ENCODE peak calls at places on chromosome 14, in four cellular contexts. One of them, this sample, is unnamed.

GRCh38 chr14:63764620-63765139 is 36.8 kb upstream of the SGPP1 start:
- DNase-seq in lower leg skin: no peak
- DNase-seq in right lobe of liver: no peak
- DNase-seq in mesothelial cell of epicardium: no peak
- DNase-seq in this sample: no peak

GRCh38 chr14:51139221-51139681 is 44.3 kb upstream of the TRIM9 start:
- DNase-seq in lower leg skin: no peak
- DNase-seq in right lobe of liver: no peak
- DNase-seq in mesothelial cell of epicardium: no peak
- DNase-seq in this sample: no peak

GRCh38 chr14:98819132-98819866 is 452.7 kb downstream of the BCL11B start:
- DNase-seq in lower leg skin: no peak
- DNase-seq in right lobe of liver: no peak
- DNase-seq in mesothelial cell of epicardium: peak
- DNase-seq in this sample: no peak

GRCh38 chr14:24216345-24216699 is 456 bp upstream of the MDP1 start:
- DNase-seq in lower leg skin: peak
- DNase-seq in right lobe of liver: no peak
- DNase-seq in mesothelial cell of epicardium: no peak
- DNase-seq in this sample: no peak

GRCh38 chr14:102492523-102492910 is 17.1 kb downstream of the ANKRD9 start:
- DNase-seq in lower leg skin: no peak
- DNase-seq in right lobe of liver: no peak
- DNase-seq in mesothelial cell of epicardium: no peak
- DNase-seq in this sample: no peak

GRCh38 chr14:102985665-102986064 is 63.2 kb downstream of the AMN start:
- DNase-seq in lower leg skin: no peak
- DNase-seq in right lobe of liver: no peak
- DNase-seq in mesothelial cell of epicardium: no peak
- DNase-seq in this sample: no peak

GRCh38 chr14:75063491-75064204 is at the start of gene ACYP1:
- DNase-seq in lower leg skin: peak
- DNase-seq in right lobe of liver: peak
- DNase-seq in mesothelial cell of epicardium: peak
- DNase-seq in this sample: peak

GRCh38 chr14:49550284-49551184 is 35.6 kb downstream of the RPS29 start:
- DNase-seq in lower leg skin: no peak
- DNase-seq in right lobe of liver: no peak
- DNase-seq in mesothelial cell of epicardium: no peak
- DNase-seq in this sample: no peak

GRCh38 chr14:103511022-103511693 is 11.5 kb downstream of the CKB start:
- DNase-seq in lower leg skin: peak
- DNase-seq in right lobe of liver: no peak
- DNase-seq in mesothelial cell of epicardium: no peak
- DNase-seq in this sample: no peak

GRCh38 chr14:53016919-53017318 is 66.1 kb upstream of the FERMT2 start:
- DNase-seq in lower leg skin: no peak
- DNase-seq in right lobe of liver: no peak
- DNase-seq in mesothelial cell of epicardium: no peak
- DNase-seq in this sample: no peak

GRCh38 chr14:99430491-99430890 is 50.2 kb downstream of the SETD3 start:
- DNase-seq in lower leg skin: no peak
- DNase-seq in right lobe of liver: no peak
- DNase-seq in mesothelial cell of epicardium: no peak
- DNase-seq in this sample: no peak

GRCh38 chr14:74962493-74962892 is 7.1 kb upstream of the PGF start:
- DNase-seq in lower leg skin: no peak
- DNase-seq in right lobe of liver: no peak
- DNase-seq in mesothelial cell of epicardium: no peak
- DNase-seq in this sample: no peak

GRCh38 chr14:52351561-52352491 is 37.7 kb downstream of the PTGER2 start:
- DNase-seq in lower leg skin: no peak
- DNase-seq in right lobe of liver: no peak
- DNase-seq in mesothelial cell of epicardium: no peak
- DNase-seq in this sample: no peak

GRCh38 chr14:30550335-30550734 is 8.6 kb upstream of the G2E3 start:
- DNase-seq in lower leg skin: no peak
- DNase-seq in right lobe of liver: no peak
- DNase-seq in mesothelial cell of epicardium: no peak
- DNase-seq in this sample: no peak

GRCh38 chr14:77580477-77580876 is 36.0 kb downstream of the SPTLC2 start:
- DNase-seq in lower leg skin: no peak
- DNase-seq in right lobe of liver: no peak
- DNase-seq in mesothelial cell of epicardium: no peak
- DNase-seq in this sample: no peak

GRCh38 chr14:26960049-26960688 is 362.3 kb upstream of the NOVA1 start:
- DNase-seq in lower leg skin: no peak
- DNase-seq in right lobe of liver: no peak
- DNase-seq in mesothelial cell of epicardium: peak
- DNase-seq in this sample: no peak

GRCh38 chr14:104186575-104186974 is 48.2 kb downstream of the KIF26A start:
- DNase-seq in lower leg skin: no peak
- DNase-seq in right lobe of liver: no peak
- DNase-seq in mesothelial cell of epicardium: no peak
- DNase-seq in this sample: no peak

GRCh38 chr14:61502459-61503093 is 181.2 kb downstream of the PRKCH start:
- DNase-seq in lower leg skin: no peak
- DNase-seq in right lobe of liver: no peak
- DNase-seq in mesothelial cell of epicardium: no peak
- DNase-seq in this sample: no peak

GRCh38 chr14:98133806-98134205 is 1138.2 kb downstream of the BCL11B start:
- DNase-seq in lower leg skin: no peak
- DNase-seq in right lobe of liver: no peak
- DNase-seq in mesothelial cell of epicardium: no peak
- DNase-seq in this sample: no peak

GRCh38 chr14:89746654-89747053 is 207.9 kb downstream of the EFCAB11 start:
- DNase-seq in lower leg skin: no peak
- DNase-seq in right lobe of liver: no peak
- DNase-seq in mesothelial cell of epicardium: no peak
- DNase-seq in this sample: no peak

GRCh38 chr14:72907886-72908285 is 14.0 kb upstream of the DPF3 start:
- DNase-seq in lower leg skin: no peak
- DNase-seq in right lobe of liver: no peak
- DNase-seq in mesothelial cell of epicardium: no peak
- DNase-seq in this sample: no peak

GRCh38 chr14:50301914-50302313 is 10.1 kb downstream of the L2HGDH start:
- DNase-seq in lower leg skin: no peak
- DNase-seq in right lobe of liver: no peak
- DNase-seq in mesothelial cell of epicardium: no peak
- DNase-seq in this sample: no peak

GRCh38 chr14:52131640-52132320 is 62.9 kb upstream of the NID2 start:
- DNase-seq in lower leg skin: peak
- DNase-seq in right lobe of liver: peak
- DNase-seq in mesothelial cell of epicardium: peak
- DNase-seq in this sample: peak

GRCh38 chr14:74508292-74508731 is 14.7 kb downstream of the ISCA2 start:
- DNase-seq in lower leg skin: peak
- DNase-seq in right lobe of liver: peak
- DNase-seq in mesothelial cell of epicardium: no peak
- DNase-seq in this sample: peak

GRCh38 chr14:55847766-55848165 is 267.8 kb downstream of the KTN1 start:
- DNase-seq in lower leg skin: no peak
- DNase-seq in right lobe of liver: no peak
- DNase-seq in mesothelial cell of epicardium: no peak
- DNase-seq in this sample: no peak

GRCh38 chr14:39781466-39781865 is 349.2 kb upstream of the FBXO33 start:
- DNase-seq in lower leg skin: no peak
- DNase-seq in right lobe of liver: no peak
- DNase-seq in mesothelial cell of epicardium: no peak
- DNase-seq in this sample: no peak

GRCh38 chr14:24310666-24311604 is at the start of gene LTB4R:
- DNase-seq in lower leg skin: peak
- DNase-seq in right lobe of liver: peak
- DNase-seq in mesothelial cell of epicardium: no peak
- DNase-seq in this sample: no peak

GRCh38 chr14:34228663-34229001 is 233.4 kb downstream of the SPTSSA start:
- DNase-seq in lower leg skin: no peak
- DNase-seq in right lobe of liver: no peak
- DNase-seq in mesothelial cell of epicardium: no peak
- DNase-seq in this sample: no peak
- TF ChIP-seq CTCF in lower leg skin: no peak
- TF ChIP-seq CTCF in right lobe of liver: no peak
- TF ChIP-seq CTCF in mesothelial cell of epicardium: no peak
- TF ChIP-seq CTCF in this sample: no peak

DNA sequence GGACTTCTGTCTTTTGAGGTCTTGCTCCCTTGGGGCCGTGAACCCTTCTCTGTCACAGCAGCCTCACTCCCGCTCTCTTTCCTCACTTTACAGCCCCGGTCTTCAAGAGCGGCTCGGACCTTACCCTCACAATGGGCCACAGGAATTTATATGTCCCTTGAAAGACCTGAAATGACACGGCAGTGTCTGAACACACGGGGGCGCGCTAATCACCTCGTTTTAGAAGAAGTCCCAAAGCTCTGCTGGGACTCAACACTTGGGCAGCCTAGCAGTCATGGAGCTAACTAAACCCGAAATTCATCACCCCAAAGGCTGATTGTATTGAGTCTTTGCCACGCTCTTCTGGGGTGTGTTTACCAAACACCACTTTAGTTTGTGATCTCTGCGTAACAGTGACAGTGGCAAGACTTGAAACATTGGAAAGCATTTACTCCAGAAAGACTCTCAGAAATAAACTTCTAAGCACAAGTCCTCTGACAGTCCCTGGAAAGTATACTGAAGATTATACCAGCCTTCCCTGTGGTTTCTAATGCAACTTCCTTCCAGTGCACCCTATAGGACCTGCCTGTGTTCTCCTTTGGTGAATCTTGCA is 29.0 kb downstream of the SERPINA11 start:
- DNase-seq in lower leg skin: peak
- DNase-seq in right lobe of liver: peak
- DNase-seq in mesothelial cell of epicardium: peak
- DNase-seq in this sample: peak
- TF ChIP-seq CTCF in lower leg skin: no peak
- TF ChIP-seq CTCF in right lobe of liver: peak
- TF ChIP-seq CTCF in mesothelial cell of epicardium: peak
- TF ChIP-seq CTCF in this sample: peak

DNA sequence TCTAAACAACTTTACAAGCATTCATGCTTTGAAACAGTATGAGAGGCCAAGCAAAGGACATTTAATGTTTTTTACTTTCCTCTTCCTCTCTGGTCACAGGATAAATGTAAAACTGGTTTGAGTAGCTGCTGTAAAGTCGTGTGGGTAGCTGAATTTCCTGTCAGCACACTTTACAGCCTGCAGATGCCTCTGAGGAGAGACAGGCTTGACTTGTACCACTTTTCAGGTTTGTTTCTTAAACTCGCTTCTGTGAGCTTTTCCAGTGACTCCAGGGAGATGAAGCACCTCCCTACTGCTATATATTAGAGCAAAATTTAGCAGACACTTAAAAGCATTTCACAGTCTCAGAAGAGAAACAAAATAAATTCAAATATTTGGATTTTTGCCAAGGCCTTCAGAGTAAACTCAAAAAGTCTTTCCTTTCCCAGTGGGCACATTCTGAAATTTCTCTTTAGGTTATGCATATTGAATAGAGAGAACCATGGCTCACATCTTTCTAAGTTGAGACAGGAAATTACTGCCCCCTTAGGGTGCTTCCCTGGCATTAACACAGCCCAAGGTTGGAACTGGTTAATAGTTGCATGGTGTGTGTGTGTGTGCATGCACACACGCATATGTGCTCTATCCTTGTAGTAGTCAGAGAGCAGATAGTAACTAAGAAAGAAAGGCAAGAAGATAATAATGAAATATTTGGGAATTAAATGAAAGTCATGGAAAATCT is 557.3 kb upstream of the MIS18BP1 start:
- DNase-seq in lower leg skin: no peak
- DNase-seq in right lobe of liver: no peak
- DNase-seq in mesothelial cell of epicardium: no peak
- DNase-seq in this sample: no peak
- TF ChIP-seq CTCF in lower leg skin: no peak
- TF ChIP-seq CTCF in right lobe of liver: no peak
- TF ChIP-seq CTCF in mesothelial cell of epicardium: no peak
- TF ChIP-seq CTCF in this sample: peak

DNA sequence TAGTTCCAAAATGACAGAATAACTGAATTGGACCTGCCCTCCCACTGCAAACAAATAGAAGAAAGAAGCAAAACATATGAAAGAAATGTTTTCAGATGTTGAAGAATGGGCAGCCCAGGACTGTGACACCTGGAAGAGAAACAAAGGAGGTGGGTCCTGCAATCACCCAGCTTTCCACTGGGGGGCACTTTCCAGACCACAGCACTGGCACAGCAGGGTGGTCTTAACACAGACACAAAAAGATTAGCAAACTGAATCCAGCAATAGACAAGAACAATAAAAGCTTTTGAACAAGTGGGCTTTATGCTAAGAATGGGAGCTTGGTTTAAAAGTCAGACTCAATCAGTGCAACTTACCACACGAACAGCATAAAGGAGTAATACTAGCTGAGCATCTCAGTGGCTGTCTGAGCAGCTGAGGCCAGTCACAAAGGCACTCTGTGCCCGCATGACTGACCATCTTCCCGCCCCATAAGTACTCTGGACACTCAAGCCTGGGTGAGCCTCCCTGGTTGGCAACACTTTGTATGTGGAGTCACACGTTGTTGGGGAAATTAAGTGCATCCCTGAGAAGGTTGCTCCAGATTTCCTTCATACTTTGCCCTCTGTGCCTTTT is 27.7 kb downstream of the JKAMP start:
- DNase-seq in lower leg skin: no peak
- DNase-seq in right lobe of liver: no peak
- DNase-seq in mesothelial cell of epicardium: no peak
- DNase-seq in this sample: no peak
- TF ChIP-seq CTCF in lower leg skin: no peak
- TF ChIP-seq CTCF in right lobe of liver: peak
- TF ChIP-seq CTCF in mesothelial cell of epicardium: no peak
- TF ChIP-seq CTCF in this sample: peak

GRCh38 chr14:22907429-22907828 is 11.5 kb downstream of the RBM23 start:
- DNase-seq in lower leg skin: no peak
- DNase-seq in right lobe of liver: no peak
- DNase-seq in mesothelial cell of epicardium: no peak
- DNase-seq in this sample: no peak
- TF ChIP-seq CTCF in lower leg skin: no peak
- TF ChIP-seq CTCF in right lobe of liver: no peak
- TF ChIP-seq CTCF in mesothelial cell of epicardium: no peak
- TF ChIP-seq CTCF in this sample: no peak

GRCh38 chr14:68283378-68284123 is 464.0 kb downstream of the RAD51B start:
- DNase-seq in lower leg skin: peak
- DNase-seq in right lobe of liver: peak
- DNase-seq in mesothelial cell of epicardium: no peak
- DNase-seq in this sample: no peak
- TF ChIP-seq CTCF in lower leg skin: no peak
- TF ChIP-seq CTCF in right lobe of liver: no peak
- TF ChIP-seq CTCF in mesothelial cell of epicardium: no peak
- TF ChIP-seq CTCF in this sample: no peak

This sample was measured in type B pancreatic cell.